ENCODE peak calls at places on chromosomes 5 and 9, in seven cellular contexts. N, O, I, T, Q, M and R are unnamed samples.

GRCh38 chr9:78601957-78602565 is 305.1 kb downstream of the PSAT1 start:
- DNase-seq in N (peak), T (peak), I (peak), Q (no peak), O (peak), M (peak), R (peak)

GRCh38 chr5:58149345-58149744 is 310.5 kb downstream of the PLK2 start:
- DNase-seq in T (no peak), M (no peak), I (no peak), O (no peak), Q (no peak), N (peak), R (no peak)

GRCh38 chr5:68054625-68055024 is 160.9 kb upstream of the PIK3R1 start:
- DNase-seq in O (peak), N (no peak), M (no peak), I (no peak), Q (no peak), T (no peak), R (no peak)

GRCh38 chr9:129109504-129109903 is 1.1 kb downstream of the CRAT start:
- DNase-seq in M (peak), N (no peak), T (no peak), Q (peak), O (peak), I (peak), R (no peak)

GRCh38 chr9:12843735-12844134 is 68.9 kb downstream of the LURAP1L start:
- DNase-seq in M (peak), I (no peak), Q (no peak), N (peak), O (no peak), T (no peak), R (no peak)

GRCh38 chr5:56490971-56491468 is 257.9 kb upstream of the ANKRD55 start:
- DNase-seq in I (peak), Q (no peak), M (peak), T (no peak), N (no peak), O (no peak), R (no peak)

GRCh38 chr5:6472792-6473191 is 24.1 kb downstream of the UBE2QL1 start:
- DNase-seq in N (no peak), M (no peak), O (no peak), T (no peak), Q (no peak), I (no peak), R (no peak)

GRCh38 chr5:94376672-94377345 is 241.6 kb downstream of the KIAA0825 start:
- DNase-seq in I (no peak), M (no peak), Q (no peak), O (no peak), N (no peak), T (no peak), R (no peak)

GRCh38 chr5:172751761-172752510 is 19.1 kb downstream of the DUSP1 start:
- DNase-seq in O (no peak), T (no peak), N (no peak), M (no peak), I (peak), Q (no peak), R (no peak)

GRCh38 chr5:53167836-53168235 is 58.3 kb upstream of the MOCS2 start:
- DNase-seq in I (no peak), Q (no peak), M (peak), O (no peak), N (peak), T (no peak), R (no peak)

GRCh38 chr5:180314106-180314505 is 22.2 kb upstream of the MAPK9 start:
- DNase-seq in N (no peak), Q (no peak), I (no peak), T (no peak), O (no peak), M (no peak), R (no peak)

GRCh38 chr9:135939351-135940265 is 21.6 kb downstream of the UBAC1 start:
- DNase-seq in M (no peak), I (no peak), Q (no peak), T (no peak), N (no peak), O (no peak), R (no peak)

GRCh38 chr5:143010335-143010734 is 240.2 kb downstream of the ARHGAP26 start:
- DNase-seq in Q (no peak), M (no peak), T (no peak), I (no peak), N (no peak), O (no peak), R (no peak)

GRCh38 chr9:105415344-105415980 is 32.4 kb upstream of the FSD1L start:
- DNase-seq in M (peak), N (peak), O (peak), T (peak), Q (peak), I (peak), R (peak)

GRCh38 chr9:101635473-101635872 is 40.7 kb upstream of the PPP3R2 start:
- DNase-seq in I (no peak), M (no peak), O (no peak), Q (no peak), T (no peak), N (no peak), R (no peak)

GRCh38 chr5:164504141-164504772 is 998.8 kb downstream of the MAT2B start:
- DNase-seq in N (peak), T (peak), O (peak), Q (peak), M (peak), I (peak), R (peak)

GRCh38 chr5:21663082-21663481 is 1190.1 kb downstream of the CDH12 start:
- DNase-seq in I (peak), T (peak), Q (no peak), N (no peak), M (no peak), O (peak), R (no peak)

GRCh38 chr5:93278876-93279275 is 302.1 kb downstream of the NR2F1-AS1 start:
- DNase-seq in I (no peak), N (peak), T (no peak), M (peak), O (no peak), Q (no peak), R (no peak)

GRCh38 chr9:89412951-89413350 is 85.0 kb downstream of the SEMA4D start:
- DNase-seq in I (no peak), N (no peak), M (no peak), O (peak), T (peak), Q (no peak), R (peak)

GRCh38 chr5:35672995-35673394 is 55.3 kb downstream of the SPEF2 start:
- DNase-seq in T (no peak), I (no peak), N (no peak), Q (peak), M (peak), O (peak), R (no peak)

GRCh38 chr5:57532513-57533497 is 50.2 kb upstream of the ACTBL2 start:
- DNase-seq in T (no peak), I (no peak), N (peak), M (peak), Q (no peak), O (peak), R (no peak)

GRCh38 chr9:112529316-112529715 is 42.7 kb downstream of the KIAA1958 start:
- DNase-seq in M (no peak), I (no peak), Q (no peak), N (no peak), O (no peak), T (no peak), R (no peak)

GRCh38 chr5:55004728-55005127 is 19.3 kb upstream of the GZMK start:
- DNase-seq in M (peak), O (no peak), Q (no peak), N (peak), I (no peak), T (no peak), R (no peak)

GRCh38 chr5:123659495-123659894 is 147.5 kb downstream of the CSNK1G3 start:
- DNase-seq in T (no peak), Q (no peak), N (peak), O (no peak), I (no peak), M (peak), R (no peak)

GRCh38 chr5:159340511-159340910 is 10.2 kb upstream of the IL12B start:
- DNase-seq in N (no peak), Q (no peak), M (no peak), I (no peak), T (no peak), O (no peak), R (no peak)

GRCh38 chr9:136653323-136654064 is 9.2 kb upstream of the EGFL7 start:
- DNase-seq in T (no peak), Q (no peak), O (no peak), M (no peak), N (no peak), I (no peak), R (no peak)

GRCh38 chr5:45089870-45090269 is 281.1 kb downstream of the MRPS30 start:
- DNase-seq in M (no peak), Q (no peak), N (no peak), T (no peak), I (no peak), O (peak), R (no peak)

GRCh38 chr9:136343121-136343883 is 16.0 kb downstream of the GPSM1 start:
- DNase-seq in T (no peak), Q (peak), M (no peak), O (no peak), N (no peak), I (no peak), R (no peak)

GRCh38 chr9:1267581-1267980 is 217.4 kb downstream of the DMRT2 start:
- DNase-seq in O (no peak), T (no peak), N (no peak), Q (no peak), M (no peak), I (no peak), R (no peak)

GRCh38 chr5:68305223-68305865 is 89.8 kb downstream of the PIK3R1 start:
- DNase-seq in T (no peak), N (no peak), M (no peak), O (no peak), Q (no peak), I (no peak), R (no peak)

GRCh38 chr5:56981906-56982305 is 30.0 kb upstream of the MIER3 start:
- DNase-seq in T (no peak), N (no peak), Q (no peak), O (no peak), I (no peak), M (no peak), R (no peak)

GRCh38 chr5:124655211-124655880 is 91.1 kb downstream of the ZNF608 start:
- DNase-seq in N (no peak), Q (no peak), O (no peak), T (no peak), I (no peak), M (no peak), R (no peak)

GRCh38 chr5:8845316-8845715 is 700.6 kb downstream of the SEMA5A start:
- DNase-seq in Q (no peak), O (no peak), M (no peak), N (peak), I (no peak), T (no peak), R (no peak)

GRCh38 chr5:127892467-127893207 is 189.4 kb downstream of the CCDC192 start:
- DNase-seq in Q (no peak), N (peak), T (no peak), I (no peak), O (no peak), M (peak), R (no peak)

GRCh38 chr9:81906656-81907055 is 21.6 kb upstream of the SPATA31D4 start:
- DNase-seq in T (no peak), M (no peak), N (peak), I (no peak), O (no peak), Q (no peak), R (no peak)
- H3K23ac ChIP-seq in T (no peak), M (no peak), N (no peak), I (no peak), O (no peak), Q (no peak), R (no peak)

GRCh38 chr9:76662476-76663281 is 101.6 kb upstream of the PCA3 start:
- DNase-seq in O (peak), M (no peak), I (no peak), Q (no peak), T (no peak), N (no peak), R (no peak)
- H3K23ac ChIP-seq in O (no peak), M (no peak), I (no peak), Q (no peak), T (no peak), N (no peak), R (no peak)

DNA sequence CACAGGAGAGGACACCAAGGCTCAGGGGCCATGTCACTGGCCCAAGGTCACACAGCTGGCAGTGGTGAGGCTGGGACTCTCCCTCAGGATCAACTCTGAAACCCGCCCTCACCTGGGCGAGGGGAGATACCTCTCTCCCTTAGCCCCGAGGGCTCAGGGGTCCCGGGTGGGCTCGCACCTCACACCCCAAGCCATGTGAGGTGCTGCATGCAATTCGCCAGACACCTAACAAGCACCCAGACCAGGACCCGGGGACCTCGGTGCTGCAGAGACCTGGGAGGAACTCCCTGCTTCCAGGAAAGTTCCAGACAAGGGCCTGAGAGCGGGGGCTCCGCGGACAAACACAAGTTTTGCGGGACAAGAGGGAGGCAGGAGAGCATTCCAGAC is 19.3 kb downstream of the BRD3 start:
- DNase-seq in Q (no peak), N (no peak), I (no peak), M (no peak), T (no peak), O (no peak), R (no peak)
- H3K23ac ChIP-seq in Q (no peak), N (no peak), I (no peak), M (no peak), T (no peak), O (no peak), R (no peak)

GRCh38 chr9:120609636-120610035 is 29.7 kb upstream of the CDK5RAP2 start:
- DNase-seq in T (no peak), O (no peak), Q (no peak), M (no peak), I (no peak), N (peak), R (no peak)

GRCh38 chr9:120612218-120612617 is 32.3 kb upstream of the CDK5RAP2 start:
- DNase-seq in O (peak), M (no peak), Q (no peak), I (no peak), T (no peak), N (peak), R (no peak)

GRCh38 chr9:120611690-120612068 is 31.7 kb upstream of the CDK5RAP2 start:
- DNase-seq in O (no peak), N (no peak), I (no peak), M (no peak), Q (no peak), T (no peak), R (no peak)

GRCh38 chr9:120610975-120611689 is 31.2 kb upstream of the CDK5RAP2 start:
- DNase-seq in T (no peak), M (no peak), Q (no peak), N (no peak), O (peak), I (no peak), R (no peak)

GRCh38 chr9:120608421-120608820 is 28.5 kb upstream of the CDK5RAP2 start:
- DNase-seq in I (peak), T (no peak), N (peak), M (no peak), O (no peak), Q (no peak), R (no peak)
- H3K23ac ChIP-seq in I (no peak), T (no peak), N (no peak), M (no peak), O (no peak), Q (no peak), R (no peak)

GRCh38 chr5:1230551-1230950 is 5.4 kb downstream of the SLC6A18 start:
- DNase-seq in N (no peak), I (no peak), M (no peak), T (no peak), Q (no peak), O (no peak), R (no peak)
- H3K23ac ChIP-seq in N (no peak), I (no peak), M (no peak), T (no peak), Q (no peak), O (no peak), R (peak)

DNA sequence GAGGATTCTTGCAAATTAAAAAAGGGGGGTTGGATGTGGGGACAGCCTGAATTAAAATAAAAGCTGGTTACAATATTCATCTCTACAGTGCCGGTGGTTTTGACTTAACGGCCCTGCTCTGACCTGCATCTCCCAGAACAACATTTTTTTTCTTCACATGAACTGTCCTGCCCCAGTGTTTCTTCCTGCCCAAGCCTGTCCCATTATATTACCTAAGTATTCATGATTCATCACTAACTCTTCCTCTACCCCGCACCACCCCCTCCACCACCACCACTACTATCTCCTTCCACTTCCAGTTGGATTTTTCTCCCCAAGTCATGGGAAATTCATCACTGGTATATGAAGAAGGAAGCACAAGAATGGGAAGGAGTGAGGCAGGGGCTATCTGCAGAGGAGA is 90.1 kb downstream of the ZFAND5 start:
- DNase-seq in N (no peak), M (no peak), I (no peak), Q (no peak), T (no peak), O (no peak), R (no peak)
- H3K23ac ChIP-seq in N (no peak), M (no peak), I (no peak), Q (no peak), T (no peak), O (no peak), R (no peak)

DNA sequence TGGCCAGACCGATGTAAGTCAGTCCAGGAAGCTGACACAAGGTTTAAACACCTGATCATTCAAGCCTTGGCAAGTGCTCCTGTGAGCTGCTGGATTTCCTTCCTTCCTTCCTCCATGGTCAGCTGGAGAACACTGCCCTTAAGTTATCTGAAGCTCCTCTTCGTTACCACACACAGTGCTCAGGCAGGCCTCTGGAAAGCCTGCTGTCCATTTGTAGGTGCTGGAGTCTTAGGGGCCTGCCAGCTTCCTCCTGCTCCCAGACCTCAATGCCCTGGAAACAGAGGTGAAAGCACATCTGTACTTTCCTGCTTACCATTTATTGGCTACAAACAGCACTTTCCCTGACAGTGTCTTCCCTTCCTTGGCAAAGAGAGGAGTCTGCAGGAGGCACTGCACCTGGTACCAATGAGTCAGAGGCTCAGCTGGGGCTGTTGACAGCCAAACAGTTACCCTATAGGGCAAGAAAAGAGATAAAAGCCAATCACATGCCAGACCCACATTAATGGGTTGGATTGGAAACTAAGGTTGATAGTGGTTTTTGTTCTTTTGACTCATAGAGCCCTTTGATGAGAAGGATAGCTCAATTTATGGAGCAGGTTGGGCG is 72.6 kb upstream of the PUM3 start:
- DNase-seq in M (no peak), Q (no peak), I (no peak), T (no peak), O (peak), N (no peak), R (no peak)
- H3K23ac ChIP-seq in M (no peak), Q (no peak), I (no peak), T (no peak), O (no peak), N (no peak), R (no peak)